ENCODE peak calls at places on chromosome 12, in ten cellular contexts. D is left lung, M is lower lobe of right lung, W is mesendoderm, J is left ventricle myocardium inferior, V is fibroblast of lung, S is psoas muscle, K is right cardiac atrium, N is cardiac muscle cell, G is gastrocnemius medialis. T is an unnamed sample.

GRCh38 chr12:15011162-15011561 is 38.3 kb downstream of the PDE6H start:
- DNase-seq in M (no peak), G (no peak), W (peak; percentile 51), D (no peak), S (no peak), N (no peak), K (no peak), V (no peak), J (no peak), T (no peak)

GRCh38 chr12:58919271-58920101 is 818 bp downstream of the LRIG3 start:
- DNase-seq in N (peak; percentile 51), V (peak; percentile 59), S (no peak), M (peak; percentile 69), G (peak; percentile 5), D (peak; percentile 43), J (no peak), W (peak; percentile 57), K (peak; percentile 76), T (no peak)

GRCh38 chr12:2172040-2172439 is 119.3 kb downstream of the CACNA1C start:
- DNase-seq in J (no peak), W (peak; percentile 89), V (no peak), G (no peak), K (no peak), M (no peak), D (no peak), S (no peak), N (peak; percentile 41), T (no peak)

GRCh38 chr12:7935773-7936581 is at the start of gene SLC2A3:
- DNase-seq in M (no peak), D (peak; percentile 60), S (peak; percentile 55), K (no peak), J (peak; percentile 39), G (peak; percentile 25), W (peak; percentile 97), V (peak; percentile 96), N (peak; percentile 74), T (peak; percentile 92)

GRCh38 chr12:25186038-25186787 is 8.7 kb downstream of the DNAI7 start:
- DNase-seq in V (no peak), K (no peak), S (no peak), J (no peak), N (no peak), M (no peak), G (no peak), D (no peak), W (no peak), T (peak; percentile 28)

GRCh38 chr12:103966736-103967135 is 1.1 kb downstream of the TDG start:
- DNase-seq in S (no peak), J (no peak), M (no peak), N (peak; percentile 39), D (no peak), V (no peak), K (no peak), W (no peak), G (no peak), T (no peak)

GRCh38 chr12:17038923-17039322 is 433.0 kb upstream of the LMO3 start:
- DNase-seq in G (no peak), N (no peak), S (no peak), D (no peak), V (no peak), M (no peak), W (no peak), J (no peak), K (no peak), T (no peak)

GRCh38 chr12:28130625-28131598 is 59.3 kb upstream of the CCDC91 start:
- DNase-seq in M (no peak), N (no peak), J (peak; percentile 17), S (no peak), K (peak; percentile 20), W (no peak), G (no peak), D (peak; percentile 46), V (peak; percentile 95), T (no peak)

GRCh38 chr12:45309826-45310626 is 94.1 kb downstream of the ANO6 start:
- DNase-seq in W (no peak), K (no peak), J (no peak), D (no peak), G (no peak), M (no peak), N (no peak), V (peak; percentile 45), S (no peak), T (no peak)

GRCh38 chr12:71135812-71136176 is 22.0 kb downstream of the TSPAN8 start:
- DNase-seq in D (no peak), K (no peak), N (no peak), V (no peak), S (no peak), G (no peak), W (no peak), J (no peak), M (no peak), T (no peak)

GRCh38 chr12:27866382-27867101 is 86.5 kb upstream of the MANSC4 start:
- DNase-seq in J (no peak), N (peak; percentile 31), S (no peak), M (no peak), G (no peak), V (peak; percentile 53), W (no peak), D (no peak), K (peak; percentile 48), T (no peak)

GRCh38 chr12:108653082-108653516 is 19.4 kb upstream of the SELPLG start:
- DNase-seq in S (no peak), N (no peak), K (no peak), J (no peak), D (no peak), G (no peak), M (no peak), V (no peak), W (no peak), T (no peak)

GRCh38 chr12:117158096-117158495 is 32.2 kb downstream of the FBXO21 start:
- DNase-seq in W (no peak), K (no peak), N (no peak), D (no peak), J (no peak), S (no peak), M (no peak), V (no peak), G (no peak), T (no peak)
- H3K27ac ChIP-seq in W (no peak overlapping the region), K (no peak overlapping the region), N (no peak overlapping the region), D (no peak overlapping the region), J (no peak overlapping the region), S (no peak overlapping the region), M (no peak overlapping the region), V (no peak overlapping the region), G (no peak overlapping the region), T (no peak overlapping the region)

GRCh38 chr12:42584539-42585174 is 4.9 kb downstream of the PRICKLE1 start:
- DNase-seq in N (no peak), W (no peak), K (no peak), S (no peak), M (no peak), G (no peak), V (peak; percentile 59), D (no peak), J (no peak), T (no peak)
- H3K4me3 ChIP-seq in N (peak overlapping the region; percentile 87), W (no peak overlapping the region), K (no peak overlapping the region), S (peak overlapping the region; percentile 6), M (no peak overlapping the region), G (no peak overlapping the region), V (no peak overlapping the region), D (no peak overlapping the region), J (peak overlapping the region; percentile 4), T (no peak overlapping the region)

GRCh38 chr12:121533391-121534090 is 47.3 kb downstream of the KDM2B start:
- DNase-seq in K (no peak), J (no peak), W (no peak), M (peak; percentile 64), G (no peak), S (no peak), D (peak; percentile 46), V (peak; percentile 3), N (no peak), T (no peak)
- H3K4me1 ChIP-seq in K (peaks cover 9% of the 10 kb centered on the region), J (peaks cover 80% of the 10 kb centered on the region), W (peaks cover 7% of the 10 kb centered on the region), M (peaks cover 75% of the 10 kb centered on the region), G (peaks cover 20% of the 10 kb centered on the region), S (peaks cover 14% of the 10 kb centered on the region), D (peaks cover 75% of the 10 kb centered on the region), V (peaks cover 37% of the 10 kb centered on the region), N (peaks cover 22% of the 10 kb centered on the region), T (peaks cover 52% of the 10 kb centered on the region)

DNA sequence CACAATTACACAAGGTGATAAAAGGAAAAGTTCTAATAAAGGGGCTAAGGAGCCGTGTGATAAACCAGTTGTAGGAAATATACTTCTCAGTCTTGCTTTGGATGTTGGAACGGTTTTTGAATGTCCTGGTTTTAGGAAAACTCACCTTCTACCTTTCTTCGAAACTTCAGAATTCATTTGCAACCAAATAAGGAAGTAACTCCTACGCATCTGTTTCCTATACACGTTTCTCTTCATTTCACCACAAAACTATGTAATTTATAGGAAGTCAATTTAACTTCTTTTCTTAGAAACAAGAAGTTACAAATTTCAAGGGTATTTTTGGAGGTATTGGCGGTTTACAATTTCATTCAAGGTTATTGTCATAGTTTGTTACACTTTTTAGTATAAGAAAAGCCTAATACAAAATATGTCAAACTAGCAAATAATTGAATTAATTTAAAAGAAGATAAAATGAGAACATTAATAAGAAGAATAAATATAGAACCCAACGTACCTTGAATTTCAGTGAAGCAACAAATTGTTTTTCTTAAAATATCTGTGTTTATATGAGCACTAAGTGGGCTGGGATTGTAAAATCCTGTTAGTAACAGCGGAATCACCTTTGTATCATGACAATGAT is 33.2 kb upstream of the CD69 start:
- DNase-seq in K (no peak), S (no peak), D (no peak), G (no peak), J (no peak), W (no peak), N (no peak), M (no peak), V (no peak), T (peak; percentile 22)
- H3K27ac ChIP-seq in K (no peak overlapping the region), S (no peak overlapping the region), D (no peak overlapping the region), G (no peak overlapping the region), J (no peak overlapping the region), W (no peak overlapping the region), N (no peak overlapping the region), M (no peak overlapping the region), V (no peak overlapping the region), T (peak overlapping the region; percentile 50)